ENCODE peak calls at places on chromosomes 5 and 9, in ten cellular contexts. One of them, this sample, is unnamed.

GRCh38 chr5:172076783-172077244 is 70.4 kb upstream of the FBXW11 start:
- DNase-seq in cardiac muscle cell: peak
- DNase-seq in endodermal cell: peak
- DNase-seq in foreskin fibroblast: peak
- DNase-seq in epithelial cell of esophagus: no peak
- DNase-seq in lung: no peak
- DNase-seq in GM12878: no peak
- DNase-seq in uterus: no peak
- DNase-seq in AG04449: peak
- DNase-seq in GM12865: no peak
- DNase-seq in this sample: no peak

GRCh38 chr5:1516615-1517601 is 6.9 kb downstream of the LPCAT1 start:
- DNase-seq in cardiac muscle cell: peak
- DNase-seq in lung: peak
- DNase-seq in epithelial cell of esophagus: peak
- DNase-seq in GM12878: no peak
- DNase-seq in uterus: peak
- DNase-seq in endodermal cell: peak
- DNase-seq in GM12865: no peak
- DNase-seq in foreskin fibroblast: peak
- DNase-seq in AG04449: peak
- DNase-seq in this sample: peak

GRCh38 chr5:74123928-74124327 is 497.9 kb downstream of the ARHGEF28 start:
- DNase-seq in epithelial cell of esophagus: no peak
- DNase-seq in GM12878: no peak
- DNase-seq in endodermal cell: no peak
- DNase-seq in foreskin fibroblast: no peak
- DNase-seq in GM12865: no peak
- DNase-seq in uterus: no peak
- DNase-seq in lung: no peak
- DNase-seq in AG04449: no peak
- DNase-seq in cardiac muscle cell: no peak
- DNase-seq in this sample: no peak

GRCh38 chr9:34069831-34070230 is 21.1 kb upstream of the UBAP2 start:
- DNase-seq in GM12865: no peak
- DNase-seq in endodermal cell: no peak
- DNase-seq in foreskin fibroblast: no peak
- DNase-seq in uterus: no peak
- DNase-seq in lung: no peak
- DNase-seq in epithelial cell of esophagus: peak
- DNase-seq in GM12878: no peak
- DNase-seq in AG04449: no peak
- DNase-seq in cardiac muscle cell: no peak
- DNase-seq in this sample: no peak

GRCh38 chr9:124263800-124264426 is 6.2 kb downstream of the NEK6 start:
- DNase-seq in AG04449: no peak
- DNase-seq in cardiac muscle cell: no peak
- DNase-seq in foreskin fibroblast: no peak
- DNase-seq in uterus: no peak
- DNase-seq in GM12865: peak
- DNase-seq in endodermal cell: no peak
- DNase-seq in epithelial cell of esophagus: no peak
- DNase-seq in lung: no peak
- DNase-seq in GM12878: no peak
- DNase-seq in this sample: no peak

GRCh38 chr5:177317959-177318377 is 6.3 kb upstream of the MXD3 start:
- DNase-seq in cardiac muscle cell: peak
- DNase-seq in GM12878: no peak
- DNase-seq in epithelial cell of esophagus: peak
- DNase-seq in GM12865: peak
- DNase-seq in AG04449: peak
- DNase-seq in lung: peak
- DNase-seq in uterus: peak
- DNase-seq in foreskin fibroblast: peak
- DNase-seq in endodermal cell: peak
- DNase-seq in this sample: peak

GRCh38 chr9:121013911-121014310 is 36.2 kb downstream of the C5 start:
- DNase-seq in endodermal cell: no peak
- DNase-seq in foreskin fibroblast: no peak
- DNase-seq in GM12878: no peak
- DNase-seq in lung: no peak
- DNase-seq in uterus: no peak
- DNase-seq in GM12865: no peak
- DNase-seq in cardiac muscle cell: no peak
- DNase-seq in AG04449: no peak
- DNase-seq in epithelial cell of esophagus: no peak
- DNase-seq in this sample: no peak

GRCh38 chr5:160843240-160843639 is 8.8 kb downstream of the ATP10B start:
- DNase-seq in GM12878: peak
- DNase-seq in foreskin fibroblast: no peak
- DNase-seq in uterus: no peak
- DNase-seq in endodermal cell: no peak
- DNase-seq in cardiac muscle cell: no peak
- DNase-seq in epithelial cell of esophagus: no peak
- DNase-seq in GM12865: peak
- DNase-seq in AG04449: no peak
- DNase-seq in lung: no peak
- DNase-seq in this sample: no peak

GRCh38 chr5:127876384-127876783 is 173.2 kb downstream of the CCDC192 start:
- DNase-seq in uterus: no peak
- DNase-seq in endodermal cell: no peak
- DNase-seq in AG04449: no peak
- DNase-seq in cardiac muscle cell: no peak
- DNase-seq in foreskin fibroblast: no peak
- DNase-seq in lung: no peak
- DNase-seq in GM12878: no peak
- DNase-seq in epithelial cell of esophagus: peak
- DNase-seq in GM12865: no peak
- DNase-seq in this sample: no peak

DNA sequence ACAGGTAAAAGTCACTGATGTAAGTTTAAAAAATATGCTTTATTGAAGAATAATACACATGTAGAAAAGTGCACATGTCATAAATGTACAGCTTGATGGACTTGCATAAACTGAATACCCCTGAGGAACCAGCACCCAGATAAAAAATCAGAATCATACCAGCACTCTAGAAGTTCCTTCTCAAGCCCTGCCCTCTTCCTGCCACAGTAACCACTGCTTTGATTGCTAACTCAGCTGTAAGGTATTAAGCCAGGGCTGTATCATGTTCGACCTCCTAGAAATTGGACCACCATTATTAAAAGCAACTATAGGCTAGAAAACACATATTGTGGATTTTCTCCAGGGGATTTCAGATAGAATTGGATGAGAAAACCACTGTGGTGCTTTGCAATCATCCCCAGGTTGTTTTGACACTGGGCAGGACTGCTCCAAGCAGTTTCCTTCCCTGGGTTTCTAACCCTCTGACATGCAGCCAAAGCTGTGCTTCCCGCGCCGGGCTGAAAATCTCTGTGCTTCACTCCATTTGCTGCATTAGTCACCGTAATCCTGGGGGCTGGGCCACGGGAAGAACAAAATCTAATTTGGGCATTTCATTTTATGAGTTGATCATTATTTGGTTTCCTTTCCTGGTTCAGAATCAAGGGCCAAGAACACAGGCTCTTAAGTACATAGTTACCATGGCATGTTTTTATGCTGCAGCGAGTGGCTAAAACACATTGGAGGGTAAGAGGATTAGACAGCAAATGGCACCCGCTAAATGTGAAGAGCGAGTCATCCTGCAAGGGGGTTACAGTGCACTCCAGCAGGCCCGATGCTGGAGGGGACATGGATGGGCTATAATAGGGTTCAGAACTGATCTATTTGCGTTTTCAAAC is 139.4 kb upstream of the IL12B start:
- DNase-seq in epithelial cell of esophagus: no peak
- DNase-seq in GM12878: no peak
- DNase-seq in GM12865: peak
- DNase-seq in endodermal cell: no peak
- DNase-seq in lung: no peak
- DNase-seq in foreskin fibroblast: no peak
- DNase-seq in cardiac muscle cell: no peak
- DNase-seq in uterus: no peak
- DNase-seq in AG04449: no peak
- DNase-seq in this sample: no peak
- H3K4me3 ChIP-seq in epithelial cell of esophagus: no peak
- H3K4me3 ChIP-seq in GM12878: no peak
- H3K4me3 ChIP-seq in GM12865: no peak
- H3K4me3 ChIP-seq in endodermal cell: no peak
- H3K4me3 ChIP-seq in lung: no peak
- H3K4me3 ChIP-seq in foreskin fibroblast: no peak
- H3K4me3 ChIP-seq in cardiac muscle cell: no peak
- H3K4me3 ChIP-seq in uterus: no peak
- H3K4me3 ChIP-seq in AG04449: no peak
- H3K4me3 ChIP-seq in this sample: no peak

GRCh38 chr5:109688999-109689739 is 558 bp upstream of the MAN2A1 start:
- DNase-seq in uterus: peak
- DNase-seq in GM12865: peak
- DNase-seq in foreskin fibroblast: peak
- DNase-seq in GM12878: peak
- DNase-seq in epithelial cell of esophagus: peak
- DNase-seq in AG04449: no peak
- DNase-seq in cardiac muscle cell: peak
- DNase-seq in lung: peak
- DNase-seq in endodermal cell: peak
- DNase-seq in this sample: peak

GRCh38 chr5:109690456-109691247 is 925 bp downstream of the MAN2A1 start:
- DNase-seq in GM12865: peak
- DNase-seq in foreskin fibroblast: peak
- DNase-seq in AG04449: no peak
- DNase-seq in epithelial cell of esophagus: peak
- DNase-seq in cardiac muscle cell: peak
- DNase-seq in lung: peak
- DNase-seq in uterus: peak
- DNase-seq in endodermal cell: peak
- DNase-seq in GM12878: no peak
- DNase-seq in this sample: peak

GRCh38 chr5:109688647-109688998 is 1.1 kb upstream of the MAN2A1 start:
- DNase-seq in epithelial cell of esophagus: peak
- DNase-seq in GM12865: peak
- DNase-seq in endodermal cell: no peak
- DNase-seq in uterus: no peak
- DNase-seq in lung: no peak
- DNase-seq in cardiac muscle cell: no peak
- DNase-seq in GM12878: peak
- DNase-seq in foreskin fibroblast: peak
- DNase-seq in AG04449: no peak
- DNase-seq in this sample: no peak

GRCh38 chr5:109691248-109691574 is 1.5 kb downstream of the MAN2A1 start:
- DNase-seq in endodermal cell: no peak
- DNase-seq in GM12865: no peak
- DNase-seq in AG04449: no peak
- DNase-seq in epithelial cell of esophagus: no peak
- DNase-seq in uterus: no peak
- DNase-seq in cardiac muscle cell: no peak
- DNase-seq in foreskin fibroblast: no peak
- DNase-seq in lung: no peak
- DNase-seq in GM12878: no peak
- DNase-seq in this sample: no peak

DNA sequence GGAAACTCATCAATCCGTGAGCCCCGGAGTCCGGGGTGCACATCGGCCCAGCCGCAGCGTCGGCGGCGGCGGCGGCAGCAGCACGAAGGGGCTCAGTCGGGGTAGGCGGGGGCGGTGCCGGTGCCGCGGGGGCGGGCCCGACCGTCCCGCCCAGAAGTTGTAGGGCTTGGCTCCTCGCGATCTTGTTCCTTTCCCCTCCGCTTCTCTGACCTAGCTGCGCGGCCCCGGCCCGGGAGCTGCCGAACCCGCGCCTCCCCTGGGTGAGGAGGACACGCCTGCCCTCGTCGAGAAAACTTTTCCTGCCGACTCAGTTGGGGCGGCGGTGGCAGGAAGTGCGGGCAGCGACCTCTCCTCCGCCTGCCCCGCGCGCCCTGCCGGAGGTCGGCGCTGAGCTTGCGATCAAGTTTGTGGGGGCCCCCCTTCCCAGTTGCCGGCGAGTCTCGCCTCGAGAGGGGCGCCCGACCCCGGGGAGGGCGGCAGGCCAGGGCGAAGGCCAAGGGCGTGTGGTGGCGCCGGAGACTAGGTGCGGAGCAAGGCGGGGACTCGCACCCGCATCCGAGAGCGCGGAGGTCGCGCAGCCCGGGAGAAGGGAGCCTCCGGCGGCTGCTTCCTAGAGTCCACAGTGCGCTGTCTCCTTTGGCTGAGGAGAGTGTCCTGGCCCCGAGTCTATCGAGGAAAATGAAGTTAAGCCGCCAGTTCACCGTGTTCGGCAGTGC is at the start of gene MAN2A1:
- DNase-seq in foreskin fibroblast: peak
- DNase-seq in lung: peak
- DNase-seq in AG04449: no peak
- DNase-seq in GM12865: peak
- DNase-seq in GM12878: no peak
- DNase-seq in epithelial cell of esophagus: peak
- DNase-seq in endodermal cell: peak
- DNase-seq in cardiac muscle cell: peak
- DNase-seq in uterus: peak
- DNase-seq in this sample: peak
- TF ChIP-seq CTCF in foreskin fibroblast: no peak
- TF ChIP-seq CTCF in lung: no peak
- TF ChIP-seq CTCF in AG04449: peak
- TF ChIP-seq CTCF in GM12865: no peak
- TF ChIP-seq CTCF in GM12878: peak
- TF ChIP-seq CTCF in epithelial cell of esophagus: no peak
- TF ChIP-seq CTCF in endodermal cell: no peak
- TF ChIP-seq CTCF in cardiac muscle cell: peak
- TF ChIP-seq CTCF in uterus: peak
- TF ChIP-seq CTCF in this sample: no peak

GRCh38 chr5:14357861-14358260 is 214.7 kb downstream of the TRIO start:
- DNase-seq in uterus: no peak
- DNase-seq in epithelial cell of esophagus: no peak
- DNase-seq in AG04449: no peak
- DNase-seq in GM12878: no peak
- DNase-seq in endodermal cell: peak
- DNase-seq in foreskin fibroblast: no peak
- DNase-seq in GM12865: no peak
- DNase-seq in cardiac muscle cell: no peak
- DNase-seq in lung: no peak
- DNase-seq in this sample: no peak
- H3K4me3 ChIP-seq in uterus: no peak
- H3K4me3 ChIP-seq in epithelial cell of esophagus: no peak
- H3K4me3 ChIP-seq in AG04449: no peak
- H3K4me3 ChIP-seq in GM12878: no peak
- H3K4me3 ChIP-seq in endodermal cell: no peak
- H3K4me3 ChIP-seq in foreskin fibroblast: no peak
- H3K4me3 ChIP-seq in GM12865: no peak
- H3K4me3 ChIP-seq in cardiac muscle cell: no peak
- H3K4me3 ChIP-seq in lung: peak
- H3K4me3 ChIP-seq in this sample: no peak

DNA sequence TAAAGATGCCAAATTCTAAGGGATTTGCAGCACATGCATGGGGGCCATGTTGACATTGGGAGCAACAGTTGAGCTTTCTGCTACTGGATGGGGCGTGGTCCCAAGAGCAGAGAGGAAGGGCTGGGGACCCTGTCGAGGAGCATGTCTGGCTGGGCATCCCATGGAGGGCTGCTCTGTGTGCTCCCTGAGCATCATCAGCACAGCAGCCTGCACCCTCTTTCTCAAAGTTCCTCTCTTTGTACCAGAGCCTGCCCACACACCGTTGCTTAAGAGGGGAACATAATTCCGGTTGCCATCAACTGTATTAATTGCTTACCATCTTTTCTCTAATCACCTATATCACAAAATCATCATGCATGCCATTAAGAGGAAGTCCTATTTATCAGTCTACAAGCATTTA is 55.2 kb upstream of the DIRAS2 start:
- DNase-seq in epithelial cell of esophagus: no peak
- DNase-seq in AG04449: no peak
- DNase-seq in cardiac muscle cell: no peak
- DNase-seq in GM12865: no peak
- DNase-seq in GM12878: no peak
- DNase-seq in endodermal cell: no peak
- DNase-seq in foreskin fibroblast: no peak
- DNase-seq in uterus: no peak
- DNase-seq in lung: no peak
- DNase-seq in this sample: no peak
- TF ChIP-seq CTCF in epithelial cell of esophagus: no peak
- TF ChIP-seq CTCF in AG04449: no peak
- TF ChIP-seq CTCF in cardiac muscle cell: no peak
- TF ChIP-seq CTCF in GM12865: no peak
- TF ChIP-seq CTCF in GM12878: no peak
- TF ChIP-seq CTCF in endodermal cell: no peak
- TF ChIP-seq CTCF in foreskin fibroblast: no peak
- TF ChIP-seq CTCF in uterus: no peak
- TF ChIP-seq CTCF in lung: no peak
- TF ChIP-seq CTCF in this sample: no peak

This sample was measured in gastrocnemius medialis.